ENCODE peak calls at places on chromosomes 11 and 22, in five cellular contexts. W is CD8-positive, alpha-beta T cell; D is C1 segment of cervical spinal cord; V is GM23338; U is neural crest cell. F is an unnamed sample.

GRCh38 chr11:111814567-111814966 is 48.4 kb upstream of the PPP2R1B start:
- DNase-seq in W (no peak), D (no peak), V (no peak), U (no peak), F (no peak)

GRCh38 chr11:72494109-72494429 is 59.7 kb upstream of the CLPB start:
- DNase-seq in W (no peak), D (no peak), V (no peak), U (no peak), F (no peak)

GRCh38 chr22:46011627-46012181 is 34.7 kb upstream of the WNT7B start:
- DNase-seq in W (peak; percentile 15), D (no peak), V (no peak), U (no peak), F (no peak)

GRCh38 chr11:16784671-16785070 is 46.2 kb downstream of the C11orf58 start:
- DNase-seq in W (no peak), D (no peak), V (no peak), U (no peak), F (no peak)

GRCh38 chr11:108618529-108618928 is 25.0 kb upstream of the EXPH5 start:
- DNase-seq in W (no peak), D (no peak), V (no peak), U (no peak), F (no peak)

GRCh38 chr22:37310815-37311595 is 28.7 kb downstream of the CYTH4 start:
- DNase-seq in W (no peak), D (no peak), V (no peak), U (no peak), F (no peak)

GRCh38 chr22:19122143-19122751 is at the start of gene DGCR2:
- DNase-seq in W (peak; percentile 95), D (peak; percentile 90), V (peak; percentile 99), U (peak; percentile 94), F (peak; percentile 92)

GRCh38 chr11:112082729-112083128 is 3.8 kb downstream of the TIMM8B start:
- DNase-seq in W (no peak), D (no peak), V (no peak), U (no peak), F (no peak)

F was measured in CD8-positive, alpha-beta memory T cell.